ENCODE peak calls at places on chromosome 3, in ten cellular contexts. One of them, this sample, is unnamed.

GRCh38 chr3:31157893-31158620 is 263.6 kb upstream of the GADL1 start:
- DNase-seq in breast epithelium: no peak
- DNase-seq in left colon: no peak
- DNase-seq in IMR-90: no peak
- DNase-seq in GM12865: no peak
- DNase-seq in activated naive CD8-positive, alpha-beta T cell treated with anti-CD3 and anti-CD28 coated beads, Interleukin-2, amount 50 U/mL, for 24 hours: no peak
- DNase-seq in upper lobe of right lung: no peak
- DNase-seq in heart right ventricle: no peak
- DNase-seq in nephron progenitor cell: no peak
- DNase-seq in activated CD8-positive, alpha-beta memory T cell treated with anti-CD3 and anti-CD28 coated beads, Interleukin-2, amount 50 U/mL, for 4 hours: no peak
- DNase-seq in this sample: no peak

GRCh38 chr3:167814441-167814951 is 79.0 kb downstream of the SERPINI1 start:
- DNase-seq in breast epithelium: peak
- DNase-seq in left colon: no peak
- DNase-seq in IMR-90: peak
- DNase-seq in GM12865: no peak
- DNase-seq in activated naive CD8-positive, alpha-beta T cell treated with anti-CD3 and anti-CD28 coated beads, Interleukin-2, amount 50 U/mL, for 24 hours: no peak
- DNase-seq in upper lobe of right lung: no peak
- DNase-seq in heart right ventricle: no peak
- DNase-seq in nephron progenitor cell: no peak
- DNase-seq in activated CD8-positive, alpha-beta memory T cell treated with anti-CD3 and anti-CD28 coated beads, Interleukin-2, amount 50 U/mL, for 4 hours: no peak
- DNase-seq in this sample: no peak

GRCh38 chr3:159378391-159378790 is 576.5 kb downstream of the MFSD1 start:
- DNase-seq in breast epithelium: no peak
- DNase-seq in left colon: no peak
- DNase-seq in IMR-90: no peak
- DNase-seq in GM12865: no peak
- DNase-seq in activated naive CD8-positive, alpha-beta T cell treated with anti-CD3 and anti-CD28 coated beads, Interleukin-2, amount 50 U/mL, for 24 hours: no peak
- DNase-seq in upper lobe of right lung: no peak
- DNase-seq in heart right ventricle: no peak
- DNase-seq in nephron progenitor cell: no peak
- DNase-seq in activated CD8-positive, alpha-beta memory T cell treated with anti-CD3 and anti-CD28 coated beads, Interleukin-2, amount 50 U/mL, for 4 hours: no peak
- DNase-seq in this sample: no peak

GRCh38 chr3:29012011-29012410 is 268.9 kb upstream of the RBMS3 start:
- DNase-seq in breast epithelium: no peak
- DNase-seq in left colon: no peak
- DNase-seq in IMR-90: no peak
- DNase-seq in GM12865: no peak
- DNase-seq in activated naive CD8-positive, alpha-beta T cell treated with anti-CD3 and anti-CD28 coated beads, Interleukin-2, amount 50 U/mL, for 24 hours: no peak
- DNase-seq in upper lobe of right lung: no peak
- DNase-seq in heart right ventricle: no peak
- DNase-seq in nephron progenitor cell: no peak
- DNase-seq in activated CD8-positive, alpha-beta memory T cell treated with anti-CD3 and anti-CD28 coated beads, Interleukin-2, amount 50 U/mL, for 4 hours: no peak
- DNase-seq in this sample: no peak

GRCh38 chr3:36891651-36892268 is 53.1 kb downstream of the TRANK1 start:
- DNase-seq in breast epithelium: no peak
- DNase-seq in left colon: no peak
- DNase-seq in IMR-90: no peak
- DNase-seq in GM12865: peak
- DNase-seq in activated naive CD8-positive, alpha-beta T cell treated with anti-CD3 and anti-CD28 coated beads, Interleukin-2, amount 50 U/mL, for 24 hours: no peak
- DNase-seq in upper lobe of right lung: no peak
- DNase-seq in heart right ventricle: peak
- DNase-seq in nephron progenitor cell: no peak
- DNase-seq in activated CD8-positive, alpha-beta memory T cell treated with anti-CD3 and anti-CD28 coated beads, Interleukin-2, amount 50 U/mL, for 4 hours: no peak
- DNase-seq in this sample: no peak

GRCh38 chr3:125110016-125110875 is 54.4 kb upstream of the HEG1 start:
- DNase-seq in breast epithelium: no peak
- DNase-seq in left colon: no peak
- DNase-seq in IMR-90: peak
- DNase-seq in GM12865: peak
- DNase-seq in activated naive CD8-positive, alpha-beta T cell treated with anti-CD3 and anti-CD28 coated beads, Interleukin-2, amount 50 U/mL, for 24 hours: no peak
- DNase-seq in upper lobe of right lung: no peak
- DNase-seq in heart right ventricle: no peak
- DNase-seq in nephron progenitor cell: no peak
- DNase-seq in activated CD8-positive, alpha-beta memory T cell treated with anti-CD3 and anti-CD28 coated beads, Interleukin-2, amount 50 U/mL, for 4 hours: no peak
- DNase-seq in this sample: no peak

GRCh38 chr3:57331078-57331477 is 38.6 kb upstream of the ASB14 start:
- DNase-seq in breast epithelium: no peak
- DNase-seq in left colon: no peak
- DNase-seq in IMR-90: no peak
- DNase-seq in GM12865: no peak
- DNase-seq in activated naive CD8-positive, alpha-beta T cell treated with anti-CD3 and anti-CD28 coated beads, Interleukin-2, amount 50 U/mL, for 24 hours: no peak
- DNase-seq in upper lobe of right lung: no peak
- DNase-seq in heart right ventricle: no peak
- DNase-seq in nephron progenitor cell: no peak
- DNase-seq in activated CD8-positive, alpha-beta memory T cell treated with anti-CD3 and anti-CD28 coated beads, Interleukin-2, amount 50 U/mL, for 4 hours: no peak
- DNase-seq in this sample: no peak

GRCh38 chr3:64030741-64031140 is 7.4 kb upstream of the PSMD6 start:
- DNase-seq in breast epithelium: peak
- DNase-seq in left colon: peak
- DNase-seq in IMR-90: peak
- DNase-seq in GM12865: peak
- DNase-seq in activated naive CD8-positive, alpha-beta T cell treated with anti-CD3 and anti-CD28 coated beads, Interleukin-2, amount 50 U/mL, for 24 hours: peak
- DNase-seq in upper lobe of right lung: peak
- DNase-seq in heart right ventricle: peak
- DNase-seq in nephron progenitor cell: peak
- DNase-seq in activated CD8-positive, alpha-beta memory T cell treated with anti-CD3 and anti-CD28 coated beads, Interleukin-2, amount 50 U/mL, for 4 hours: peak
- DNase-seq in this sample: peak

GRCh38 chr3:127045435-127046045 is 62.6 kb downstream of the PLXNA1 start:
- DNase-seq in breast epithelium: no peak
- DNase-seq in left colon: no peak
- DNase-seq in IMR-90: no peak
- DNase-seq in GM12865: no peak
- DNase-seq in activated naive CD8-positive, alpha-beta T cell treated with anti-CD3 and anti-CD28 coated beads, Interleukin-2, amount 50 U/mL, for 24 hours: no peak
- DNase-seq in upper lobe of right lung: no peak
- DNase-seq in heart right ventricle: no peak
- DNase-seq in nephron progenitor cell: no peak
- DNase-seq in activated CD8-positive, alpha-beta memory T cell treated with anti-CD3 and anti-CD28 coated beads, Interleukin-2, amount 50 U/mL, for 4 hours: no peak
- DNase-seq in this sample: no peak

GRCh38 chr3:12421132-12421531 is 63.1 kb upstream of the TSEN2 start:
- DNase-seq in breast epithelium: no peak
- DNase-seq in left colon: peak
- DNase-seq in IMR-90: no peak
- DNase-seq in GM12865: no peak
- DNase-seq in activated naive CD8-positive, alpha-beta T cell treated with anti-CD3 and anti-CD28 coated beads, Interleukin-2, amount 50 U/mL, for 24 hours: no peak
- DNase-seq in upper lobe of right lung: no peak
- DNase-seq in heart right ventricle: no peak
- DNase-seq in nephron progenitor cell: no peak
- DNase-seq in activated CD8-positive, alpha-beta memory T cell treated with anti-CD3 and anti-CD28 coated beads, Interleukin-2, amount 50 U/mL, for 4 hours: no peak
- DNase-seq in this sample: no peak

GRCh38 chr3:76565496-76566210 is 474.2 kb upstream of the ROBO2 start:
- DNase-seq in breast epithelium: no peak
- DNase-seq in left colon: no peak
- DNase-seq in IMR-90: no peak
- DNase-seq in GM12865: peak
- DNase-seq in activated naive CD8-positive, alpha-beta T cell treated with anti-CD3 and anti-CD28 coated beads, Interleukin-2, amount 50 U/mL, for 24 hours: no peak
- DNase-seq in upper lobe of right lung: no peak
- DNase-seq in heart right ventricle: no peak
- DNase-seq in nephron progenitor cell: no peak
- DNase-seq in activated CD8-positive, alpha-beta memory T cell treated with anti-CD3 and anti-CD28 coated beads, Interleukin-2, amount 50 U/mL, for 4 hours: no peak
- DNase-seq in this sample: no peak

GRCh38 chr3:55364426-55364825 is 122.7 kb downstream of the WNT5A start:
- DNase-seq in breast epithelium: no peak
- DNase-seq in left colon: no peak
- DNase-seq in IMR-90: no peak
- DNase-seq in GM12865: no peak
- DNase-seq in activated naive CD8-positive, alpha-beta T cell treated with anti-CD3 and anti-CD28 coated beads, Interleukin-2, amount 50 U/mL, for 24 hours: no peak
- DNase-seq in upper lobe of right lung: no peak
- DNase-seq in heart right ventricle: no peak
- DNase-seq in nephron progenitor cell: no peak
- DNase-seq in activated CD8-positive, alpha-beta memory T cell treated with anti-CD3 and anti-CD28 coated beads, Interleukin-2, amount 50 U/mL, for 4 hours: no peak
- DNase-seq in this sample: no peak

GRCh38 chr3:60079076-60079475 is 1029.3 kb upstream of the CFAP20DC start:
- DNase-seq in breast epithelium: no peak
- DNase-seq in left colon: no peak
- DNase-seq in IMR-90: no peak
- DNase-seq in GM12865: no peak
- DNase-seq in activated naive CD8-positive, alpha-beta T cell treated with anti-CD3 and anti-CD28 coated beads, Interleukin-2, amount 50 U/mL, for 24 hours: peak
- DNase-seq in upper lobe of right lung: no peak
- DNase-seq in heart right ventricle: no peak
- DNase-seq in nephron progenitor cell: no peak
- DNase-seq in activated CD8-positive, alpha-beta memory T cell treated with anti-CD3 and anti-CD28 coated beads, Interleukin-2, amount 50 U/mL, for 4 hours: no peak
- DNase-seq in this sample: peak

GRCh38 chr3:54897028-54897711 is 30.7 kb downstream of the LRTM1 start:
- DNase-seq in breast epithelium: no peak
- DNase-seq in left colon: no peak
- DNase-seq in IMR-90: peak
- DNase-seq in GM12865: no peak
- DNase-seq in activated naive CD8-positive, alpha-beta T cell treated with anti-CD3 and anti-CD28 coated beads, Interleukin-2, amount 50 U/mL, for 24 hours: no peak
- DNase-seq in upper lobe of right lung: no peak
- DNase-seq in heart right ventricle: no peak
- DNase-seq in nephron progenitor cell: no peak
- DNase-seq in activated CD8-positive, alpha-beta memory T cell treated with anti-CD3 and anti-CD28 coated beads, Interleukin-2, amount 50 U/mL, for 4 hours: no peak
- DNase-seq in this sample: no peak

GRCh38 chr3:15964605-15965061 is 166.9 kb upstream of the ANKRD28 start:
- DNase-seq in breast epithelium: no peak
- DNase-seq in left colon: no peak
- DNase-seq in IMR-90: peak
- DNase-seq in GM12865: no peak
- DNase-seq in activated naive CD8-positive, alpha-beta T cell treated with anti-CD3 and anti-CD28 coated beads, Interleukin-2, amount 50 U/mL, for 24 hours: no peak
- DNase-seq in upper lobe of right lung: no peak
- DNase-seq in heart right ventricle: no peak
- DNase-seq in nephron progenitor cell: no peak
- DNase-seq in activated CD8-positive, alpha-beta memory T cell treated with anti-CD3 and anti-CD28 coated beads, Interleukin-2, amount 50 U/mL, for 4 hours: no peak
- DNase-seq in this sample: no peak

GRCh38 chr3:37620071-37620635 is 241.5 kb upstream of the CTDSPL start:
- DNase-seq in breast epithelium: no peak
- DNase-seq in left colon: no peak
- DNase-seq in IMR-90: no peak
- DNase-seq in GM12865: no peak
- DNase-seq in activated naive CD8-positive, alpha-beta T cell treated with anti-CD3 and anti-CD28 coated beads, Interleukin-2, amount 50 U/mL, for 24 hours: no peak
- DNase-seq in upper lobe of right lung: no peak
- DNase-seq in heart right ventricle: no peak
- DNase-seq in nephron progenitor cell: no peak
- DNase-seq in activated CD8-positive, alpha-beta memory T cell treated with anti-CD3 and anti-CD28 coated beads, Interleukin-2, amount 50 U/mL, for 4 hours: no peak
- DNase-seq in this sample: no peak

GRCh38 chr3:197874653-197875052 is 75.3 kb upstream of the RPL35A start:
- DNase-seq in breast epithelium: no peak
- DNase-seq in left colon: no peak
- DNase-seq in IMR-90: no peak
- DNase-seq in GM12865: no peak
- DNase-seq in activated naive CD8-positive, alpha-beta T cell treated with anti-CD3 and anti-CD28 coated beads, Interleukin-2, amount 50 U/mL, for 24 hours: no peak
- DNase-seq in upper lobe of right lung: no peak
- DNase-seq in heart right ventricle: no peak
- DNase-seq in nephron progenitor cell: no peak
- DNase-seq in activated CD8-positive, alpha-beta memory T cell treated with anti-CD3 and anti-CD28 coated beads, Interleukin-2, amount 50 U/mL, for 4 hours: no peak
- DNase-seq in this sample: no peak

GRCh38 chr3:195356151-195357086 is 85.5 kb upstream of the XXYLT1 start:
- DNase-seq in breast epithelium: no peak
- DNase-seq in left colon: no peak
- DNase-seq in IMR-90: peak
- DNase-seq in GM12865: no peak
- DNase-seq in activated naive CD8-positive, alpha-beta T cell treated with anti-CD3 and anti-CD28 coated beads, Interleukin-2, amount 50 U/mL, for 24 hours: no peak
- DNase-seq in upper lobe of right lung: no peak
- DNase-seq in heart right ventricle: peak
- DNase-seq in nephron progenitor cell: no peak
- DNase-seq in activated CD8-positive, alpha-beta memory T cell treated with anti-CD3 and anti-CD28 coated beads, Interleukin-2, amount 50 U/mL, for 4 hours: no peak
- DNase-seq in this sample: no peak

GRCh38 chr3:195909645-195910498 is 1.5 kb upstream of the TNK2 start:
- DNase-seq in breast epithelium: peak
- DNase-seq in left colon: peak
- DNase-seq in IMR-90: peak
- DNase-seq in GM12865: peak
- DNase-seq in activated naive CD8-positive, alpha-beta T cell treated with anti-CD3 and anti-CD28 coated beads, Interleukin-2, amount 50 U/mL, for 24 hours: peak
- DNase-seq in upper lobe of right lung: peak
- DNase-seq in heart right ventricle: peak
- DNase-seq in nephron progenitor cell: peak
- DNase-seq in activated CD8-positive, alpha-beta memory T cell treated with anti-CD3 and anti-CD28 coated beads, Interleukin-2, amount 50 U/mL, for 4 hours: peak
- DNase-seq in this sample: peak

GRCh38 chr3:188390775-188391443 is 237.0 kb downstream of the LPP start:
- DNase-seq in breast epithelium: no peak
- DNase-seq in left colon: no peak
- DNase-seq in IMR-90: no peak
- DNase-seq in GM12865: no peak
- DNase-seq in activated naive CD8-positive, alpha-beta T cell treated with anti-CD3 and anti-CD28 coated beads, Interleukin-2, amount 50 U/mL, for 24 hours: no peak
- DNase-seq in upper lobe of right lung: no peak
- DNase-seq in heart right ventricle: no peak
- DNase-seq in nephron progenitor cell: no peak
- DNase-seq in activated CD8-positive, alpha-beta memory T cell treated with anti-CD3 and anti-CD28 coated beads, Interleukin-2, amount 50 U/mL, for 4 hours: no peak
- DNase-seq in this sample: no peak

GRCh38 chr3:42652251-42652610 is 1.3 kb upstream of the ZBTB47 start:
- DNase-seq in breast epithelium: no peak
- DNase-seq in left colon: no peak
- DNase-seq in IMR-90: no peak
- DNase-seq in GM12865: no peak
- DNase-seq in activated naive CD8-positive, alpha-beta T cell treated with anti-CD3 and anti-CD28 coated beads, Interleukin-2, amount 50 U/mL, for 24 hours: no peak
- DNase-seq in upper lobe of right lung: no peak
- DNase-seq in heart right ventricle: no peak
- DNase-seq in nephron progenitor cell: no peak
- DNase-seq in activated CD8-positive, alpha-beta memory T cell treated with anti-CD3 and anti-CD28 coated beads, Interleukin-2, amount 50 U/mL, for 4 hours: no peak
- DNase-seq in this sample: no peak

This sample was measured in WTC11.